ENCODE peak calls at places on chromosomes 3 and 15, in four cellular contexts. N is GM12878, M is HepG2, T is K562. E is an unnamed sample.

GRCh38 chr3:41199866-41200668 is 762 bp downstream of the CTNNB1 start:
- DNase-seq in N (no peak), M (no peak), T (peak; percentile 78), E (peak; percentile 85)

GRCh38 chr3:185942907-185943306 is 5.1 kb upstream of the TRA2B start:
- DNase-seq in N (no peak), M (no peak), T (no peak), E (no peak)

GRCh38 chr3:127761101-127761802 is 61.1 kb downstream of the MGLL start:
- DNase-seq in N (no peak), M (no peak), T (no peak), E (no peak)

GRCh38 chr15:65196637-65197336 is 11.6 kb upstream of the CLPX start:
- DNase-seq in N (no peak), M (no peak), T (no peak), E (no peak)

GRCh38 chr15:37095993-37096877 is 4.1 kb downstream of the MEIS2 start:
- DNase-seq in N (no peak), M (no peak), T (no peak), E (peak; percentile 51)

GRCh38 chr3:105747056-105747455 is 121.8 kb downstream of the CBLB start:
- DNase-seq in N (no peak), M (no peak), T (no peak), E (no peak)

GRCh38 chr15:63449711-63450110 is 54.7 kb upstream of the USP3 start:
- DNase-seq in N (no peak), M (no peak), T (no peak), E (peak; percentile 44)

GRCh38 chr3:64295594-64295993 is 70.3 kb upstream of the PRICKLE2 start:
- DNase-seq in N (no peak), M (no peak), T (no peak), E (no peak)

GRCh38 chr3:11583226-11583625 is 60.5 kb downstream of the VGLL4 start:
- DNase-seq in N (no peak), M (no peak), T (no peak), E (no peak)

GRCh38 chr3:197399486-197399885 is 101.1 kb upstream of the DLG1 start:
- DNase-seq in N (no peak), M (no peak), T (no peak), E (peak; percentile 3)

GRCh38 chr3:10284496-10284895 is 8.3 kb downstream of the GHRL start:
- DNase-seq in N (peak; percentile 39), M (no peak), T (no peak), E (no peak)

GRCh38 chr15:44775923-44776322 is 39.6 kb downstream of the TRIM69 start:
- DNase-seq in N (no peak), M (no peak), T (no peak), E (peak; percentile 71)

GRCh38 chr3:189508784-189509489 is 122.3 kb upstream of the TP63 start:
- DNase-seq in N (no peak), M (no peak), T (no peak), E (no peak)

GRCh38 chr15:91444656-91445055 is 344.6 kb downstream of the SV2B start:
- DNase-seq in N (no peak), M (no peak), T (no peak), E (no peak)

GRCh38 chr3:10928396-10928960 is 64.1 kb upstream of the SLC6A1 start:
- DNase-seq in N (no peak), M (no peak), T (no peak), E (peak; percentile 62)

GRCh38 chr3:9409981-9410849 is 12.8 kb downstream of the SETD5 start:
- DNase-seq in N (no peak), M (no peak), T (no peak), E (no peak)

GRCh38 chr15:52021128-52021671 is 2.2 kb downstream of the MAPK6 start:
- DNase-seq in N (no peak), M (peak; percentile 74), T (peak; percentile 61), E (peak; percentile 33)

GRCh38 chr15:88032787-88033186 is 223.8 kb downstream of the NTRK3 start:
- DNase-seq in N (no peak), M (no peak), T (peak; percentile 34), E (no peak)

GRCh38 chr3:190728574-190729246 is 133.8 kb downstream of the GMNC start:
- DNase-seq in N (no peak), M (peak; percentile 16), T (no peak), E (no peak)

GRCh38 chr3:38533285-38533994 is 37.3 kb downstream of the EXOG start:
- DNase-seq in N (no peak), M (no peak), T (peak; percentile 34), E (peak; percentile 63)

GRCh38 chr15:60713096-60714084 is 234.4 kb upstream of the ICE2 start:
- DNase-seq in N (no peak), M (no peak), T (no peak), E (no peak)

GRCh38 chr15:20659265-20659664 is 117.7 kb upstream of the GOLGA6L6 start:
- DNase-seq in N (no peak), M (no peak), T (no peak), E (no peak)
- H3K9me3 ChIP-seq in N (no peaks in the 10 kb centered on the region), M (no peaks in the 10 kb centered on the region), T (no peaks in the 10 kb centered on the region), E (no peaks in the 10 kb centered on the region)

DNA sequence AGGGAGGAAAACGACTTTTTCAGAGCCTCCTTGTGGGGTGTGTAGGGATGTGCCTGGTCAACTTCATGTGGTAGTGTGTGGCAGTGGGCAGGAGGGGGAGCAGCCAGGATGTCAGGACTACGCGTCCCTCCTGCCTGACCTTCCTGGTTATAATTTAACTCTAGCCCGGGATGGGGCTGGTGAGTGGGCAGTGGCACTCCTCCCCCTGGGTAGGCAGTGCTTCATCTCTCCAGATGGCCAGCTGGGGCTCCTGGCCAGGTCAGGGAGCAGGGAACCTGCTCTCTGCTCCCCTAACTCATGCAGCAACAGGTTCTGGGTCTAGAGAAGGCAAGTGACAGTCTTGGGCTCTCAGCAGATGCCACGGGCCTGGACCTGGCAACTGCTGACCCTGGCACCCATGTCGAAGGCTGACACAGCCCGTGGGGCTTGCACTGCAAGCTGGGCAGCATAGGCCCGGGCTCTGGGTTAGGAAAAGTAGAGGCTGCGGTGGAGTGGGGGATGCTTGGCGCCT is 2.6 kb downstream of the ITIH4 start:
- DNase-seq in N (no peak), M (peak; percentile 90), T (no peak), E (peak; percentile 53)
- TF ChIP-seq REST in N (no peak), M (no peak), T (no peak), E (no peak)

DNA sequence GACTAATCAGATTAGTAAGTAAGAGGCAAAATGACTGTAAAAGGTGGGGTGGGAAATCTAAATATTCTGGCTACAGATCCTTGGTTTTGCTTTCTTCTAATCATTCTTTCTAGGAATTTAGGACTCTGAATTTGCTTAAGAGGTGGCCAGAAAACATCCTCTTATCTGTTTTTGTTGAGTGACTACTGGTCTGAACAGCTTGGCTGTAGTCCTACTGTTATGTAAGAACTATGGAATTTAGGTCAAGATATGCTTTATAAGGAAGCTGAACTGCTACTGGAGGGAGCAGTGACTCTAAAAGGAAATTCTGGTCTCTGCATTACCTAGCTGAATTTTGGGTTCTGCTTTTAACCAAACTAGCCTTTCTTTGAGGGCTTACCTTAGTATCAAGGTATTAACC is 33.5 kb upstream of the CSPG5 start:
- DNase-seq in N (no peak), M (no peak), T (no peak), E (no peak)
- TF ChIP-seq GABPA in N (no peak), M (no peak), T (no peak), E (no peak)

GRCh38 chr15:23670970-23671369 is 16.1 kb downstream of the NDN start:
- DNase-seq in N (no peak), M (peak; percentile 3), T (no peak), E (no peak)
- H3K9me3 ChIP-seq in N (no peaks in the 10 kb centered on the region), M (no peaks in the 10 kb centered on the region), T (no peaks in the 10 kb centered on the region), E (no peaks in the 10 kb centered on the region)

GRCh38 chr3:42397644-42398043 is 12.8 kb downstream of the LYZL4 start:
- DNase-seq in N (no peak), M (no peak), T (no peak), E (no peak)

GRCh38 chr3:42398080-42398479 is 12.3 kb downstream of the LYZL4 start:
- DNase-seq in N (no peak), M (no peak), T (no peak), E (no peak)

GRCh38 chr3:42394579-42395288 is 15.7 kb downstream of the LYZL4 start:
- DNase-seq in N (no peak), M (no peak), T (no peak), E (no peak)
- TF ChIP-seq REST in N (no peak), M (no peak), T (no peak), E (no peak)

DNA sequence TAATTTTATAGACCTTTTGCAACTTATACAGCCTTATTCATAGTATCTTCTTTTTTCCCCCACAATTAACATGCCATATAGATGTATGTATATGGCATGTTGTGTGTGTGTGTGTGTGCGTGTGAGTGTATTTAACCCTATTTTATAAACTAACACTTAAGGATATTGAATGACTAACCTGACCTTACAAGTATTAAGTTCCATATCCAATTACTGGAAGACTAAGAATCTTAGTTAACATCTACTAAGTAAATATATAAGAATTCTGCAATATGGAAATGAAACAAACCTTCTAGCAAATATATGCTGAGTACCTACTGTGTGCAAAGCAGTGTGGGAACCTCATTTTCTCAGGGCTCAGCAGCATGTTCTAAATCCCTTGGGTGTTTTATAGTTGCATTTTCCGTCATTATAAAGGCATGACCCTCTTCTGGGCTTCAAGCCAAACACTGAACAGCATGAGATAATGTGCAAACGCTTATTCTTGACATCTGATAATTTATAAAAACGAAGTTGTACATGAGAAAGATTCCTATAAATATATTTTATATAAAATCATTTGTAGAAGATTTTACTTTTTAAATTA is 105.5 kb downstream of the NLGN1 start:
- DNase-seq in N (no peak), M (no peak), T (no peak), E (no peak)
- TF ChIP-seq GABPA in N (no peak), M (no peak), T (no peak), E (no peak)

GRCh38 chr3:177657243-177657642 is 460.0 kb upstream of the TBL1XR1 start:
- DNase-seq in N (no peak), M (no peak), T (no peak), E (peak; percentile 20)
- H3K9me3 ChIP-seq in N (no peaks in the 10 kb centered on the region), M (no peaks in the 10 kb centered on the region), T (no peaks in the 10 kb centered on the region), E (no peaks in the 10 kb centered on the region)